ENCODE peak calls at places on chromosome 5, in five cellular contexts. E, P, K, O and T are unnamed samples.

GRCh38 chr5:31663519-31663918 is 24.6 kb downstream of the PDZD2 start:
- DNase-seq in E (no peak), P (peak; percentile 86), K (peak; percentile 3), O (no peak), T (no peak)

GRCh38 chr5:140966293-140967225 is at the start of gene PCDHAC2:
- DNase-seq in E (peak; percentile 2), P (peak; percentile 19), K (no peak), O (no peak), T (peak; percentile 48)

GRCh38 chr5:110371011-110371724 is 355.3 kb downstream of the TMEM232 start:
- DNase-seq in E (no peak), P (no peak), K (no peak), O (no peak), T (no peak)

GRCh38 chr5:107463731-107464130 is 207.0 kb downstream of the EFNA5 start:
- DNase-seq in E (no peak), P (no peak), K (no peak), O (no peak), T (no peak)

GRCh38 chr5:179276838-179277395 is 68.3 kb downstream of the ADAMTS2 start:
- DNase-seq in E (no peak), P (no peak), K (no peak), O (no peak), T (no peak)

GRCh38 chr5:140351609-140352334 is 5.4 kb upstream of the HBEGF start:
- DNase-seq in E (peak; percentile 82), P (peak; percentile 74), K (peak; percentile 79), O (no peak), T (peak; percentile 79)

GRCh38 chr5:132839426-132840301 is 9.2 kb upstream of the SHROOM1 start:
- DNase-seq in E (peak; percentile 88), P (peak; percentile 25), K (peak; percentile 42), O (no peak), T (peak; percentile 68)

GRCh38 chr5:135011355-135012032 is 22.5 kb downstream of the PITX1 start:
- DNase-seq in E (no peak), P (no peak), K (no peak), O (no peak), T (no peak)

GRCh38 chr5:37786855-37787254 is 53.0 kb downstream of the GDNF start:
- DNase-seq in E (peak; percentile 66), P (peak; percentile 90), K (peak; percentile 20), O (no peak), T (peak; percentile 81)

GRCh38 chr5:151076616-151077015 is 4.2 kb downstream of the TNIP1 start:
- DNase-seq in E (no peak), P (no peak), K (no peak), O (no peak), T (no peak)

GRCh38 chr5:126523818-126524522 is 71.0 kb downstream of the ALDH7A1 start:
- DNase-seq in E (peak; percentile 54), P (no peak), K (no peak), O (peak; percentile 17), T (no peak)

GRCh38 chr5:170184737-170185136 is 48.0 kb upstream of the C5orf58 start:
- DNase-seq in E (peak; percentile 4), P (no peak), K (no peak), O (no peak), T (no peak)

GRCh38 chr5:151618907-151619306 is 27.8 kb upstream of the FAT2 start:
- DNase-seq in E (no peak), P (no peak), K (no peak), O (no peak), T (peak; percentile 69)

GRCh38 chr5:61768692-61769281 is 436.7 kb downstream of the ZSWIM6 start:
- DNase-seq in E (peak; percentile 16), P (peak; percentile 11), K (peak; percentile 2), O (no peak), T (peak; percentile 73)

GRCh38 chr5:39202594-39203290 is 16.6 kb downstream of the FYB1 start:
- DNase-seq in E (no peak), P (no peak), K (no peak), O (peak; percentile 64), T (no peak)

GRCh38 chr5:80466669-80467485 is 21.0 kb upstream of the FAM151B start:
- DNase-seq in E (peak; percentile 89), P (peak; percentile 67), K (peak; percentile 37), O (no peak), T (peak; percentile 77)

GRCh38 chr5:84306617-84307016 is 78.1 kb downstream of the EDIL3 start:
- DNase-seq in E (no peak), P (no peak), K (no peak), O (no peak), T (no peak)

GRCh38 chr5:125484272-125485002 is 738.0 kb upstream of the ZNF608 start:
- DNase-seq in E (peak; percentile 92), P (peak; percentile 94), K (peak; percentile 69), O (peak; percentile 86), T (peak; percentile 84)

GRCh38 chr5:138606378-138606777 is 31.2 kb upstream of the HSPA9 start:
- DNase-seq in E (no peak), P (no peak), K (no peak), O (peak; percentile 58), T (no peak)

GRCh38 chr5:146507428-146507827 is 8.6 kb downstream of the GPR151 start:
- DNase-seq in E (no peak), P (no peak), K (no peak), O (no peak), T (no peak)

GRCh38 chr5:17129093-17129492 is 88.3 kb upstream of the BASP1 start:
- DNase-seq in E (peak; percentile 56), P (peak; percentile 51), K (peak; percentile 79), O (no peak), T (no peak)

GRCh38 chr5:28468121-28468520 is 1429.7 kb upstream of the CDH9 start:
- DNase-seq in E (peak; percentile 44), P (no peak), K (no peak), O (no peak), T (no peak)

GRCh38 chr5:40442346-40442745 is 237.4 kb upstream of the PTGER4 start:
- DNase-seq in E (peak; percentile 92), P (peak; percentile 27), K (peak; percentile 50), O (no peak), T (peak; percentile 13)

GRCh38 chr5:42953061-42953460 is 87.1 kb downstream of the ANXA2R start:
- DNase-seq in E (peak; percentile 41), P (no peak), K (peak; percentile 7), O (no peak), T (no peak)

GRCh38 chr5:55821731-55822512 is 29.2 kb upstream of the IL31RA start:
- DNase-seq in E (peak; percentile 29), P (no peak), K (no peak), O (no peak), T (peak; percentile 36)

GRCh38 chr5:12095808-12096281 is 191.6 kb upstream of the CTNND2 start:
- DNase-seq in E (no peak), P (no peak), K (no peak), O (no peak), T (peak; percentile 60)

GRCh38 chr5:3598725-3599282 is 3.2 kb downstream of the IRX1 start:
- DNase-seq in E (no peak), P (peak; percentile 11), K (no peak), O (peak; percentile 77), T (no peak)

GRCh38 chr5:1875843-1876671 is 6.7 kb downstream of the IRX4 start:
- DNase-seq in E (no peak), P (no peak), K (no peak), O (no peak), T (no peak)

GRCh38 chr5:127944125-127944524 is 139.4 kb upstream of the SLC12A2 start:
- DNase-seq in E (no peak), P (no peak), K (no peak), O (no peak), T (no peak)

GRCh38 chr5:148458036-148458888 is 74.5 kb downstream of the FBXO38 start:
- DNase-seq in E (no peak), P (no peak), K (no peak), O (no peak), T (no peak)

GRCh38 chr5:83362526-83362925 is 109.0 kb upstream of the VCAN start:
- DNase-seq in E (no peak), P (no peak), K (no peak), O (no peak), T (no peak)

GRCh38 chr5:177471610-177472356 is 1.7 kb downstream of the DBN1 start:
- DNase-seq in E (peak; percentile 58), P (peak; percentile 94), K (peak; percentile 68), O (no peak), T (no peak)

GRCh38 chr5:147234098-147234824 is 565 bp upstream of the STK32A start:
- DNase-seq in E (no peak), P (no peak), K (no peak), O (no peak), T (no peak)

GRCh38 chr5:35487255-35488035 is 130.2 kb upstream of the SPEF2 start:
- DNase-seq in E (peak; percentile 33), P (no peak), K (no peak), O (no peak), T (no peak)

GRCh38 chr5:14595189-14595588 is 13.6 kb downstream of the OTULINL start:
- DNase-seq in E (no peak), P (no peak), K (no peak), O (no peak), T (no peak)
- H3K4me3 ChIP-seq in E (no peak overlapping the region), P (no peak overlapping the region), K (no peak overlapping the region), O (no peak overlapping the region), T (no peak overlapping the region)

DNA sequence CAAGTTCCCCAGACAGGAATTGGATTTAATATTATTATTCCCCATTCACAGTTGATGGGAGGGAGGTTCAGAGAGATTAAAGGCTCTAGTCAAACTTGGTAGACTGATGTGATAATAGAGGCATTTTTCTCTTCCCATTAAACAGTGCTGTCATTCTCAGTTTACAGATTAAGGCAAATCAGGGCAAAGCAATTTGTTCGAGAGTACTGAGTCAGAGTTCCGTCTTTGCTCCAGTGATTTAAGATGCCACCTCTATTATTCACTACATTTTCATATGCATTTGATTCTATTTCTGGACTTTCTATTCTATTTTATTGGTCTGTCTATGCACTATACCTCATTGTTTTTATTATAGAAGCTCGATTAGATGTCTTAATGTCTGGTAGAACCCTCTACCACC is 201.0 kb upstream of the RAI14 start:
- DNase-seq in E (no peak), P (no peak), K (no peak), O (no peak), T (no peak)
- H3K4me3 ChIP-seq in E (no peak overlapping the region), P (no peak overlapping the region), K (no peak overlapping the region), O (no peak overlapping the region), T (no peak overlapping the region)

GRCh38 chr5:77748160-77748559 is 28.0 kb downstream of the TBCA start:
- DNase-seq in E (no peak), P (no peak), K (no peak), O (no peak), T (no peak)

DNA sequence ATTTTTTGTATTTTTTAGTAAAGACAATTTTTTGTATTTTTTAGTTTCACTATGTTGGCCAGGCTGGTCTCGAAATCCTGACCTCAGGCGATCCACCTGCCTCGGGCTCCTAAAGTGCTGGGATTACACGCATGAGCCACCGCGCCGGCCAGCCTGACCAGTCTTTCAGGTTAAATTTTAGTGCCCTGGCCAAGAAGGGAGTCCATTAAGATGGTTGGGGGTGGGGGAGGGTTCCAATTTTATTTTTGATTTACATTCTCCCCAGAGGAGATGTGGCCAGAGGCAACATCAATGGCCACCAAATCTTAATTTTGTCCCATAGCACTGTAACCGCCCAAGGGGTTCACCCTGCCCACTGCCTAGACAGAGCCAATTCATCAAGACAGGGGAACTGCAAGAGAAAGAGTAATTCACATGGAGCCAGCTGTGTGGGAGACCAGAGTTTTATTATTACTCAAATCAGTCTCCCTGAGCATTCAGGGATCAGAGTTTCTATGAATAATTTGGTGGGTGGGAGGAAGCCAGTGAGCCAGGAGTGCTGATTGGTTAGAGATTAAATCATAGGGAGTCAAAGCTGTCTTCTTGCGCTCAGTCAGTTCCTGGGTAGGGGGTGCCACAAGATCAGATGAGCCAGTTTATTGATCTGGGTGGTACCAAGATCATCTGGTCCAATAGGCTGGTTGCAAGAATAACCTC is 24.7 kb downstream of the TBCA start:
- DNase-seq in E (no peak), P (no peak), K (no peak), O (no peak), T (no peak)
- H3K4me3 ChIP-seq in E (no peak overlapping the region), P (no peak overlapping the region), K (no peak overlapping the region), O (no peak overlapping the region), T (no peak overlapping the region)

GRCh38 chr5:173239233-173239593 is 4.2 kb upstream of the NKX2-5 start:
- DNase-seq in E (no peak), P (no peak), K (no peak), O (no peak), T (no peak)
- H3K4me3 ChIP-seq in E (no peak overlapping the region), P (no peak overlapping the region), K (no peak overlapping the region), O (no peak overlapping the region), T (no peak overlapping the region)